ENCODE peak calls at places on chromosomes 3 and 15, in nine cellular contexts. B, G, X, K, H, W, R, Y and J are unnamed samples.

GRCh38 chr3:142602630-142603339 is 6.6 kb downstream of the PLS1 start:
- ATAC-seq in Y (no peak), W (no peak), G (no peak), B (no peak), K (no peak), X (no peak), H (no peak), R (no peak), J (no peak)

GRCh38 chr3:23324745-23325144 is 121.6 kb downstream of the UBE2E2 start:
- ATAC-seq in Y (no peak), B (no peak), X (peak), G (no peak), W (no peak), H (no peak), K (no peak), R (no peak), J (no peak)

GRCh38 chr3:177830411-177830849 is 633.1 kb upstream of the TBL1XR1 start:
- ATAC-seq in R (no peak), B (peak), G (no peak), W (peak), Y (no peak), H (peak), K (no peak), X (no peak), J (peak)

GRCh38 chr15:90020041-90020735 is 19.1 kb downstream of the ZNF710 start:
- ATAC-seq in R (no peak), G (no peak), W (peak), X (no peak), B (peak), H (peak), K (no peak), Y (no peak), J (peak)

GRCh38 chr3:156606729-156607128 is 51.8 kb upstream of the SSR3 start:
- ATAC-seq in X (no peak), K (no peak), R (no peak), W (no peak), H (peak), Y (peak), G (no peak), B (no peak), J (no peak)

GRCh38 chr3:190624282-190624681 is 110.4 kb downstream of the IL1RAP start:
- ATAC-seq in W (no peak), X (no peak), H (no peak), B (no peak), G (no peak), Y (no peak), R (no peak), K (no peak), J (no peak)

GRCh38 chr3:152943645-152944044 is 108.7 kb downstream of the P2RY1 start:
- ATAC-seq in R (no peak), K (peak), X (no peak), Y (no peak), W (no peak), G (no peak), H (no peak), B (no peak), J (no peak)

GRCh38 chr3:12627371-12627770 is 36.5 kb downstream of the RAF1 start:
- ATAC-seq in Y (no peak), B (no peak), H (no peak), G (no peak), X (peak), W (no peak), K (no peak), R (no peak), J (no peak)

GRCh38 chr3:50632450-50632849 is 15.5 kb downstream of the MAPKAPK3 start:
- ATAC-seq in K (no peak), R (no peak), X (peak), W (no peak), B (no peak), H (no peak), Y (no peak), G (no peak), J (no peak)

GRCh38 chr15:65576669-65577068 is 34.3 kb downstream of the INTS14 start:
- ATAC-seq in X (no peak), R (no peak), K (no peak), B (peak), W (no peak), H (no peak), G (no peak), Y (no peak), J (no peak)

GRCh38 chr15:69305204-69305931 is 6.7 kb downstream of the PAQR5 start:
- ATAC-seq in G (peak), K (peak), X (no peak), W (peak), Y (peak), R (peak), B (peak), H (peak), J (peak)

GRCh38 chr15:72062319-72062718 is 55.6 kb downstream of the MYO9A start:
- ATAC-seq in K (no peak), X (no peak), H (no peak), B (no peak), R (no peak), W (no peak), Y (no peak), G (no peak), J (no peak)

GRCh38 chr15:72058590-72058989 is 59.4 kb downstream of the MYO9A start:
- ATAC-seq in Y (no peak), R (no peak), G (no peak), K (no peak), B (no peak), X (no peak), W (no peak), H (no peak), J (no peak)

GRCh38 chr15:72060687-72061250 is 57.2 kb downstream of the MYO9A start:
- ATAC-seq in Y (no peak), W (no peak), R (no peak), K (no peak), H (no peak), B (no peak), G (peak), X (no peak), J (no peak)

GRCh38 chr15:72063186-72063585 is 54.8 kb downstream of the MYO9A start:
- ATAC-seq in R (no peak), Y (no peak), G (no peak), W (no peak), H (no peak), X (no peak), B (no peak), K (no peak), J (no peak)

GRCh38 chr15:72057548-72058091 is 60.3 kb downstream of the MYO9A start:
- ATAC-seq in W (no peak), K (no peak), Y (no peak), B (no peak), H (no peak), G (no peak), X (no peak), R (no peak), J (no peak)
- H3K27ac ChIP-seq in W (no peak), K (no peak), Y (no peak), B (no peak), H (no peak), G (no peak), X (no peak), R (no peak), J (no peak)

GRCh38 chr15:77853008-77853328 is 220.3 kb upstream of the LINGO1 start:
- ATAC-seq in Y (no peak), X (no peak), B (no peak), R (no peak), G (no peak), H (no peak), W (no peak), K (no peak), J (no peak)
- TF ChIP-seq POLR2A in Y (no peak), X (no peak), B (no peak), R (no peak), G (no peak), H (no peak), W (no peak), K (no peak), J (no peak)

DNA sequence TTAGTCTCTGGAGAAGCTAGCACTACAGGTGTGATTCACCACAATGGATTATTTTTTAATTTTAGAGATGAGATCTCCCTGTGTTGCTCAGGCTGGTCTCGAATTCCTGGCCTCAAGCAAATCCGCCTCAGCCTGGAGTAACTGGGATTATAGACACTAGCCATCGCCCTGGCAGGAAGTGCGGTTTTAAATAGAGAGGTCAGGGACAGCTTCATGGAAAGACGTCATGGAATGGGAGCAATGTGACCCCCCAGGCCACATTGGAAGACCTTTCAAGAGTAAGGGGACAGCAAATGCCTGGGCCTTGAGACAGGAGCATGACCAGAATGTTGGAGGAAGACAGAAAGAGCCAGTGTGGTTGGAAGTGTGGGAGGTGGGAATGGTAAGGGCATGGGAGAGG is 2.2 kb upstream of the ISG20 start:
- ATAC-seq in W (no peak), G (no peak), R (no peak), X (no peak), Y (no peak), B (no peak), H (no peak), K (no peak), J (no peak)
- H3K27ac ChIP-seq in W (no peak), G (peak), R (peak), X (peak), Y (no peak), B (peak), H (peak), K (no peak), J (peak)

DNA sequence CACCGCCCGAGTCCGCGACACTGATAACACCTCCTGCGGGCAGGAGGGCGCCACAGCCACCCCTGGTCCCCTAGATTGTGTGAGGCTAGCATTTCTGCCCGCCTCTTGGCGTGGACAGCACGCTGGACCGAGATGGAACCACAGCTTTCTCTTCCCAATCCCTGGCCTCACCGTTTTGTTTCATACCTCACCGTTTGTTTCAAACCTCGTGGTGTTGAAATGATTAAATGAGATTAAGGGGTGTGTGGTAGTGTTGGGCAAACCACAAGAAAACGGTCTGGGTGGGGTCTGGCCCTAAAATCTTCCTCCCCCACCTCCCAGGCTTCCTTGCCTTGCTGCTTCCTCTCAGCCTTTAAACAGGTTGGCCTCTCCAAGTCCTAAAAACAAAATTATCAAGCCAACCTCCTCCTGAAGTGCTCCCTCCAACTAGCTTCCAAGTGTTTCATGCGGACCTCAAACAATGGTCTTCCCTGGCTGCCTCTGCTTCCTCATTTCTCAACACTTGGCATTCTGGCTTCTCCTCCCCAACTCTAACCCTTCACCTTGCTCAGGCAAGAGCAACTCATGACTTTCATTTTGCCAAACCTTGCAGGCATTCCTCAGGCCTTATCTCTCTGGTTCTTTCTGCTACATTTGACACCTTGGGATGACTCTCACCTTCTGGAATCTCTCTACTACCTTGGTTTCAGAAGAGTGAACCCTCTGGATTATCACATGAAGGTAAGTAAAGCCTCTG is 1.4 kb upstream of the ATP13A3 start:
- ATAC-seq in K (peak), W (no peak), H (no peak), Y (no peak), R (no peak), G (no peak), B (no peak), X (peak), J (no peak)
- TF ChIP-seq POLR2A in K (no peak), W (no peak), H (no peak), Y (no peak), R (no peak), G (no peak), B (no peak), X (no peak), J (no peak)

DNA sequence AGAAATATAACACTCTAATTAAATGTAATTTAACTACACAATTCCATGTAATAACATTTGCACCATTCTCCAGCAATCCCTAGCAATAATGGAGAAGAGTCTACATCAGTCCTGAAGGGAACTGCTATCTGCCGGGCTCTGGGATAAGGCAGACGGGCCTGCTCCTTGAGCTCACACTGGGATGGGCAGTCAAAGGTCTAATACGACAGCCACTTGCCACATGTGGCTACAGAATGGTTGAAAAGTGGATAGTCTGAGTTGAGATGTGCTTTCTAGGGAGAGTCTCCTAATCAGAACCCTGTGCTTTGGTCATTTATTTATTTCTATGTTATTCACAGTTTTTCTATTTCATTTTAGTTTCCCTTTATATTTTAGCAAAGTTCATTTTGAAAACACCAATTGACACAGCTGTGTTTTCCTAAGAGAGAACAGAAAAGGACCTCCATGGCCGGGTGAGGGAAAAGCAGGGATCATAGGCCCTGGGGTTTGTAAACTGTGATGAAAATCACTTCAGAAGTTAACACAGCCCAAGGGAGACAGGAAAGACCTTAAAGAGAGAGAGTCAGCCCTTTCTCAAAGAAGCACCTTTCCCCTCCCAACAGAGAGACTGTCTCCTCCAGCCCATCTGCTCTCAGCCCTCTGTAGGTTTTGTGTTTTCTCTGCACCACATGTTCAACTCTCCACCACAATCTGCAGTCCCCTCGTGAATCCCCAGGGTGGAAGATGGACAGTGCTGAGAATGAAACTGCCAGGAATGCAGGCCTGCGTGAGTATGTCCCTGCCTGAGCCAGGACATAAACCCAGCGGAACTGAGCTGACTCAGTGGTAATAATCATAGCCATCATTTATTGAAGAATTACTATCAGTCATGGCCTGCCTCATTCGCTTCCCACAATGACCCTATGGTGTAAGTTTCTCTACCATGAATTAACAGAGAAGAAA is 11.6 kb downstream of the FSIP1 start:
- ATAC-seq in B (peak), K (no peak), H (peak), R (no peak), G (no peak), X (peak), W (peak), Y (peak), J (peak)
- H3K27ac ChIP-seq in B (peak), K (no peak), H (no peak), R (peak), G (no peak), X (no peak), W (peak), Y (no peak), J (peak)